ENCODE peak calls at places on chromosomes 7 and 10, in five cellular contexts. Y is neuronal stem cell, U is cardiac muscle cell, Q is DND-41, I is sigmoid colon. D is an unnamed sample. For H3K4me1, the result is how much of the 10 kb centered on the place peaks cover.

GRCh38 chr7:27605689-27606269 is 56.9 kb downstream of the HIBADH start:
- DNase-seq in Y (no peak), U (peak), Q (no peak), I (no peak), D (no peak)

GRCh38 chr7:99379043-99379577 is 4.6 kb downstream of the ARPC1B start:
- DNase-seq in Y (no peak), U (peak), Q (no peak), I (peak), D (peak)

GRCh38 chr10:71351628-71352319 is 32.7 kb downstream of the SLC29A3 start:
- DNase-seq in Y (no peak), U (no peak), Q (no peak), I (no peak), D (no peak)

GRCh38 chr10:100340948-100341847 is 5.8 kb upstream of the SCD start:
- DNase-seq in Y (no peak), U (no peak), Q (no peak), I (peak), D (no peak)

GRCh38 chr10:44393051-44393630 is 8.2 kb upstream of the CXCL12 start:
- DNase-seq in Y (no peak), U (no peak), Q (no peak), I (no peak), D (no peak)

GRCh38 chr7:155506854-155507337 is 39.5 kb downstream of the CNPY1 start:
- DNase-seq in Y (no peak), U (peak), Q (no peak), I (no peak), D (no peak)

GRCh38 chr7:101241015-101241363 is 3.4 kb upstream of the CLDN15 start:
- DNase-seq in Y (no peak), U (peak), Q (no peak), I (no peak), D (no peak)

GRCh38 chr10:35532141-35532540 is 73.0 kb upstream of the GJD4 start:
- DNase-seq in Y (no peak), U (no peak), Q (no peak), I (no peak), D (no peak)

GRCh38 chr7:131219277-131220041 is 108.2 kb upstream of the MKLN1 start:
- DNase-seq in Y (no peak), U (peak), Q (no peak), I (peak), D (no peak)

GRCh38 chr10:101305241-101306230 is 48.4 kb upstream of the BTRC start:
- DNase-seq in Y (no peak), U (no peak), Q (no peak), I (no peak), D (no peak)

GRCh38 chr7:92881091-92881485 is 44.7 kb upstream of the CDK6 start:
- DNase-seq in Y (no peak), U (no peak), Q (no peak), I (no peak), D (no peak)

GRCh38 chr7:30771859-30772429 is 727 bp downstream of the MINDY4 start:
- DNase-seq in Y (no peak), U (no peak), Q (peak), I (no peak), D (no peak)

GRCh38 chr10:6600224-6600987 is 20.3 kb upstream of the PRKCQ start:
- DNase-seq in Y (no peak), U (no peak), Q (no peak), I (no peak), D (no peak)

GRCh38 chr10:14389981-14390590 is 59.4 kb upstream of the FRMD4A start:
- DNase-seq in Y (no peak), U (no peak), Q (no peak), I (no peak), D (peak)

GRCh38 chr7:100583132-100584045 is 2.5 kb downstream of the LRCH4 start:
- DNase-seq in Y (no peak), U (peak), Q (peak), I (peak), D (peak)

GRCh38 chr10:117007080-117007479 is 2.1 kb upstream of the SHTN1 start:
- DNase-seq in Y (no peak), U (peak), Q (no peak), I (no peak), D (no peak)

GRCh38 chr7:76063525-76063924 is 15.6 kb downstream of the MDH2 start:
- DNase-seq in Y (no peak), U (no peak), Q (no peak), I (no peak), D (no peak)

DNA sequence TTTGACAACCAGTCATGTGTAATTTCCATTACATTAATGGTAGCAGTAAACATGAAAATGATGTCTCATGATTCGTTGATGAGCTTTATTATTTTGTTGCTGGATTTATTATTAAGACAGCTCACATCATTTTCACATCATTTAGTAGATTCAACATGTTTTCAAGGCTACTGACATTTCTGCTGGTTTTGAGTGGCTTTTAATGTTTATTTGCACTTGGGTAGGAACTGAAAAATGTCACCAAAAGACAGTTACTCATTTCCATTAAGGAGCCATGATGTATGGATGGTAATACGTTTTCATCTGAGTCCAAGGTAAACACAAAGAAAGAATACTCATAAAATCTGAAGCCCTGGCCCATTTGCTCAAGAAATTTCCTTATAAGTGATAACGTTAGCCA is 14.9 kb downstream of the PDK4 start:
- DNase-seq in Y (no peak), U (no peak), Q (no peak), I (no peak), D (no peak)
- H3K4me3 ChIP-seq in Y (no peak), U (no peak), Q (no peak), I (no peak), D (no peak)

GRCh38 chr10:131706952-131707351 is 193.9 kb upstream of the PPP2R2D start:
- DNase-seq in Y (no peak), U (no peak), Q (no peak), I (no peak), D (no peak)
- H3K4me1 ChIP-seq in Y (under half), U (under half), Q (under half), I (under half), D (under half)

DNA sequence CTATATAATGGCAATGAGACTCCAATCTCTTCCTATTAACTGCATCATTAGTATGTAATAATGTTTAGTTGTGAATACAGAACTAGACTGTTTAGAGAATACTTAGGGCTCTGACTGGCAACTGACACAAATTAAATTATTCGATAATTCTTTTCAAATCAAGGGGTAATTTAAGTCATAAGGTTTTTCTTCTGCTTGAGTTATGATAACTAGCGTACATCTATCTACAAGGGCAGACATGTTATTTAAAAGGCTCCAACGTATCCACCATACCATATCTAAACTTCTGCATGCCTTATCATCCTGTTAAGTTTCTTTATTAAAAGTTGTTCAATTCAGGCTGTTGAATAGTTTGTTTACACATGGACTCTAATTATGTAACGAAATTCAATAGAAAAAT is 11.2 kb downstream of the SEMA3C start:
- DNase-seq in Y (no peak), U (no peak), Q (no peak), I (no peak), D (no peak)
- H3K4me3 ChIP-seq in Y (no peak), U (no peak), Q (no peak), I (no peak), D (no peak)

DNA sequence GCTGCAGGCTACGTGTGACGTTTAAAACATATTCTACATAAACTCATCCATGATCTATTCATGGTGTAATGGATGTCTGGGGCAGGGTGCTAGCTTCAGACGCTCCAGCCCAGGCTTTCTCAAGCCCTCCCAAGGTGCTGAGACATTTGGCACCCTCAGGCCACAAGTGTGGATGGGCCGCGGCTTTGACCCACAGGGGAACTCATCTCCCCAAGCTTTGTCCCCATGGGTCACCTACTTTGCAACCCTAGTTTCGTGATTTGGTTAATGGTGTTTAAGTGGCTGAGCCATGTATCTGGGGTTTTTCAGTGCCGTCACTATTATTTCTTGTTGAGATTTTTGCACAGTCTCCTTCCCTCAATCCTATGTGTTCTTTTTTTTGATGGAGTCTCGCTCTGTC is 66.0 kb downstream of the GRK5 start:
- DNase-seq in Y (no peak), U (no peak), Q (no peak), I (no peak), D (no peak)
- H3K4me1 ChIP-seq in Y (under half), U (under half), Q (under half), I (under half), D (under half)